ENCODE peak calls at places on chromosomes 16 and 17, in four cellular contexts. A, P, J and M are unnamed samples.

GRCh38 chr17:45279898-45280297 is 18.0 kb upstream of the SPATA32 start:
- DNase-seq in J (no peak), A (no peak), P (no peak), M (no peak)

GRCh38 chr17:41176744-41177387 is 1.2 kb downstream of the KRTAP4-2 start:
- DNase-seq in A (no peak), J (peak; percentile 21), P (no peak), M (no peak)

GRCh38 chr17:45995617-45996270 is 3.3 kb upstream of the STH start:
- DNase-seq in J (no peak), A (no peak), P (no peak), M (no peak)

GRCh38 chr17:20008242-20009051 is 712 bp upstream of the SPECC1 start:
- DNase-seq in A (no peak), P (no peak), J (no peak), M (no peak)

GRCh38 chr16:49213594-49213993 is 68.0 kb downstream of the CBLN1 start:
- DNase-seq in P (no peak), A (no peak), J (no peak), M (no peak)

GRCh38 chr17:48187867-48188608 is 80.5 kb downstream of the SNX11 start:
- DNase-seq in P (no peak), J (no peak), A (no peak), M (no peak)

GRCh38 chr17:12815642-12816141 is 26.4 kb downstream of the ARHGAP44 start:
- DNase-seq in P (no peak), A (no peak), J (peak; percentile 73), M (no peak)

GRCh38 chr17:67679721-67680120 is 38.0 kb upstream of the NOL11 start:
- DNase-seq in J (no peak), P (no peak), A (no peak), M (no peak)

GRCh38 chr16:19167710-19168172 is 299 bp upstream of the SYT17 start:
- DNase-seq in J (peak; percentile 87), A (no peak), P (peak; percentile 27), M (peak; percentile 21)